ENCODE peak calls at places on chromosomes 1 and 21, in six cellular contexts. B is K562, S is adrenal gland, R is sigmoid colon, X is endothelial cell of umbilical vein, N is IMR-90. H is an unnamed sample. For H3K4me1, the result is how much of the 10 kb centered on the place peaks cover.

GRCh38 chr21:23799376-23799775 is 1807.9 kb downstream of the MRPL39 start:
- DNase-seq in X (no peak), B (no peak), S (no peak), R (no peak), N (no peak), H (no peak)

GRCh38 chr1:212285685-212286436 is 651 bp downstream of the PPP2R5A start:
- DNase-seq in X (peak), B (peak), N (peak), R (peak), S (peak), H (peak)

GRCh38 chr1:230321741-230322420 is 104.3 kb downstream of the PGBD5 start:
- DNase-seq in N (no peak), S (no peak), X (no peak), B (no peak), R (no peak), H (no peak)

GRCh38 chr1:48250572-48250971 is 28.1 kb downstream of the SLC5A9 start:
- DNase-seq in B (no peak), N (no peak), R (no peak), X (no peak), S (no peak), H (no peak)

GRCh38 chr1:206117151-206117948 is at the start of gene AVPR1B:
- DNase-seq in S (peak), N (peak), B (no peak), R (no peak), X (peak), H (peak)

GRCh38 chr1:174712541-174712940 is 264.8 kb downstream of the GPR52 start:
- DNase-seq in R (no peak), N (no peak), S (no peak), B (no peak), X (no peak), H (no peak)

GRCh38 chr1:167455786-167456446 is 62.4 kb downstream of the CD247 start:
- DNase-seq in X (peak), B (no peak), N (no peak), S (peak), R (peak), H (peak)

GRCh38 chr1:84780000-84780716 is 89.9 kb upstream of the SSX2IP start:
- DNase-seq in R (peak), X (no peak), N (peak), S (peak), B (no peak), H (no peak)

GRCh38 chr21:45581322-45581712 is 39.1 kb upstream of the SLC19A1 start:
- DNase-seq in B (no peak), X (no peak), N (no peak), R (peak), S (no peak), H (no peak)

GRCh38 chr21:45112371-45112770 is 38.0 kb downstream of the ADARB1 start:
- DNase-seq in X (no peak), S (no peak), R (peak), N (no peak), B (no peak), H (no peak)

GRCh38 chr1:50605186-50605875 is 182.1 kb upstream of the DMRTA2 start:
- DNase-seq in N (peak), X (peak), B (peak), S (peak), R (no peak), H (peak)

GRCh38 chr1:167766538-167766937 is 44.8 kb downstream of the MPZL1 start:
- DNase-seq in R (no peak), S (no peak), X (no peak), N (no peak), B (no peak), H (no peak)

GRCh38 chr1:89523597-89524368 is 846 bp upstream of the LRRC8B start:
- DNase-seq in B (peak), X (peak), N (peak), S (peak), R (no peak), H (peak)

DNA sequence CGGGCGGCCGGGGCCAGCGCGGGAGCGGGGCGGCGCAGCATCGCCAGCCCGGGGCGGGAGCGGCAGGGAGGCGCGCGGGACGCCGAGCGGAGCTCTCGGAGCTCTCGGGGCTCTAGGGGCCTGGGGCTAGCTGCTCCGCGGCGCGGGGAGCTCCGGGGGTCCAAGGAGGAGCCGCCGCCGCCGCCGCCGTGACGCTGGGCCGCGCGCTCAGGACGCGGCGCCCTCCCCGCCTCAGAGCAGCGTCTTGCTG is 147 bp downstream of the CLSTN1 start:
- DNase-seq in R (no peak), N (no peak), S (no peak), X (no peak), B (no peak), H (no peak)
- TF ChIP-seq POLR2A in R (no peak), N (peak), S (no peak), X (peak), B (peak), H (no peak)

GRCh38 chr1:203368624-203369451 is 17.9 kb upstream of the FMOD start:
- DNase-seq in R (peak), N (peak), S (peak), X (peak), B (no peak), H (peak)
- H3K4me1 ChIP-seq in R (under half), N (under half), S (under half), X (under half), B (under half), H (under half)

GRCh38 chr1:156487862-156488261 is 12.7 kb downstream of the MEF2D start:
- DNase-seq in S (no peak), N (no peak), X (no peak), R (no peak), B (no peak), H (no peak)

GRCh38 chr1:156484480-156485058 is 16.0 kb downstream of the MEF2D start:
- DNase-seq in R (no peak), N (no peak), B (no peak), X (no peak), S (no peak), H (no peak)

GRCh38 chr1:156486421-156487344 is 13.9 kb downstream of the MEF2D start:
- DNase-seq in N (no peak), S (no peak), X (no peak), R (no peak), B (peak), H (peak)

GRCh38 chr1:156483397-156483796 is 17.2 kb downstream of the MEF2D start:
- DNase-seq in N (no peak), X (no peak), S (no peak), B (no peak), R (no peak), H (no peak)

GRCh38 chr1:156485984-156486383 is 14.6 kb downstream of the MEF2D start:
- DNase-seq in N (no peak), X (no peak), R (no peak), B (no peak), S (no peak), H (no peak)
- H3K27ac ChIP-seq in N (no peak), X (no peak), R (peak), B (no peak), S (no peak), H (no peak)

GRCh38 chr1:32904797-32905196 is 3.6 kb upstream of the TMEM54 start:
- DNase-seq in R (peak), X (no peak), S (no peak), N (no peak), B (no peak), H (no peak)
- TF ChIP-seq POLR2A in R (no peak), X (no peak), S (no peak), N (no peak), B (no peak), H (no peak)

DNA sequence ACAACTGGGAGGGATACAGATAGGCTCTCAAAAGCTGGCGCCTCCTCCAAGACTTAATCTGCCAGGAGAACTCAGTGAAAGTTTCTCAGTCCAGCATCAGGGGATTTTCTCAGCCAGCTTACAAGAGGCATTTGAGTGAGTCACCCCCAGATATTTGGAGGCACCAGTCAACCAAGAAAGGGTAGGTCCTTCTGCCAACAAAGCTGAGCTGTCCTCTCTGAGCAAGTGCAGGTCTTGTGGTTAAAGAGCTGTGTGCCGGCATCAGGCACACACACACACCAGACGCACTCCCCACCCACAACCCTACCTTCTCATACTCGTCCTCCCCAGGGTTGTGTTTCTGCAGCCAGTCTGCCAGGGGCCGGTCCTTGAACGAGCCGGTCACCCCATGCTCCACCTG is 27.0 kb upstream of the PPP1R15B start:
- DNase-seq in X (peak), R (peak), S (peak), N (peak), B (no peak), H (no peak)
- H3K4me1 ChIP-seq in X (under half), R (half or more), S (under half), N (under half), B (under half), H (under half)

DNA sequence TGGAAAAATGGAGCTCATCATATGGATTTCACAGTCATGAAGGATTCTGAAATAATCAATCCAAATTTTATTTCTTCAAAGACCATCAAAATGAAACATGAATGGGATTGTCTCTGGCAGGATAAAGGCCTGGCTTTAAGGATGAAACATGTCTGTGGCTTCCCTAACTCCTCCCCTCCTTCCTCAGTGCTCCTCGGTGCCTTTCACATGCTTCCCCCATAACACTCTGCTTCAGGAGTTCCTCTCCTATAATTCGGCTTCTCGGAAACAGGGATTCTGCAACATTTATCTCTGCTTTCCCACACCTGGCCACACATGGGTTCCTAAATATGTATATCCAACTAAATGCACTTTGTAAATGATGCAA is 153.9 kb downstream of the PLPP3 start:
- DNase-seq in S (no peak), N (no peak), R (no peak), B (no peak), X (no peak), H (no peak)
- H3K27ac ChIP-seq in S (no peak), N (no peak), R (no peak), B (no peak), X (no peak), H (no peak)